ENCODE peak calls at places on chromosomes 3 and 15, in nine cellular contexts. U, P, A, V, M, E, D, R and Y are unnamed samples.

GRCh38 chr15:58985443-58985842 is 2.0 kb upstream of the RNF111 start:
- DNase-seq in U (no peak), P (no peak), A (peak; percentile 9), V (no peak), M (no peak), E (no peak), D (no peak), R (no peak), Y (no peak)

GRCh38 chr15:77185242-77185785 is 114.4 kb upstream of the TSPAN3 start:
- DNase-seq in U (no peak), P (no peak), A (no peak), V (no peak), M (no peak), E (peak; percentile 9), D (no peak), R (no peak), Y (no peak)

GRCh38 chr15:92797168-92798052 is 102.7 kb upstream of the CHD2 start:
- DNase-seq in U (no peak), P (peak; percentile 24), A (peak; percentile 85), V (no peak), M (peak; percentile 43), E (peak; percentile 83), D (peak; percentile 37), R (peak; percentile 79), Y (no peak)

GRCh38 chr15:73176579-73176978 is 124.3 kb downstream of the NEO1 start:
- DNase-seq in U (no peak), P (no peak), A (no peak), V (no peak), M (no peak), E (no peak), D (no peak), R (no peak), Y (no peak)

GRCh38 chr3:70000028-70000410 is 486 bp downstream of the SAMMSON start:
- DNase-seq in U (no peak), P (no peak), A (no peak), V (no peak), M (no peak), E (no peak), D (no peak), R (no peak), Y (no peak)

GRCh38 chr3:163929253-163929652 is 1149.0 kb downstream of the SI start:
- DNase-seq in U (no peak), P (no peak), A (no peak), V (no peak), M (no peak), E (no peak), D (no peak), R (no peak), Y (no peak)

GRCh38 chr3:89227634-89228033 is 120.2 kb downstream of the EPHA3 start:
- DNase-seq in U (no peak), P (no peak), A (no peak), V (no peak), M (no peak), E (no peak), D (no peak), R (no peak), Y (no peak)

GRCh38 chr3:150094150-150094932 is 123.6 kb upstream of the PFN2 start:
- DNase-seq in U (no peak), P (no peak), A (no peak), V (no peak), M (no peak), E (peak; percentile 74), D (no peak), R (no peak), Y (no peak)

GRCh38 chr3:182292586-182292985 is 500.7 kb upstream of the ATP11B start:
- DNase-seq in U (no peak), P (no peak), A (no peak), V (no peak), M (no peak), E (no peak), D (no peak), R (no peak), Y (no peak)

GRCh38 chr3:147034359-147034758 is 372.0 kb downstream of the ZIC4 start:
- DNase-seq in U (no peak), P (no peak), A (no peak), V (no peak), M (no peak), E (no peak), D (no peak), R (no peak), Y (no peak)

GRCh38 chr3:129934234-129935123 is 40.0 kb upstream of the TRH start:
- DNase-seq in U (peak; percentile 15), P (no peak), A (peak; percentile 62), V (no peak), M (peak; percentile 38), E (peak; percentile 30), D (peak; percentile 55), R (peak; percentile 25), Y (peak; percentile 20)

GRCh38 chr15:57806003-57806402 is 99.5 kb downstream of the POLR2M start:
- DNase-seq in U (no peak), P (no peak), A (no peak), V (no peak), M (no peak), E (no peak), D (no peak), R (no peak), Y (no peak)

GRCh38 chr3:10522646-10523303 is 17.4 kb upstream of the ATP2B2 start:
- DNase-seq in U (no peak), P (no peak), A (no peak), V (no peak), M (no peak), E (no peak), D (no peak), R (no peak), Y (no peak)

GRCh38 chr3:47288966-47289910 is 6.5 kb downstream of the KLHL18 start:
- DNase-seq in U (no peak), P (no peak), A (no peak), V (no peak), M (no peak), E (no peak), D (no peak), R (no peak), Y (no peak)

GRCh38 chr15:73990250-73991005 is 1.7 kb downstream of the STOML1 start:
- DNase-seq in U (no peak), P (no peak), A (no peak), V (no peak), M (no peak), E (no peak), D (no peak), R (no peak), Y (no peak)

GRCh38 chr3:18751514-18751913 is 326.4 kb upstream of the SATB1 start:
- DNase-seq in U (no peak), P (no peak), A (no peak), V (no peak), M (no peak), E (peak; percentile 7), D (no peak), R (no peak), Y (no peak)

GRCh38 chr15:68991723-68992122 is 22.8 kb upstream of the NOX5 start:
- DNase-seq in U (no peak), P (peak; percentile 92), A (no peak), V (peak; percentile 70), M (no peak), E (no peak), D (no peak), R (no peak), Y (no peak)

GRCh38 chr3:44409640-44410410 is 67.6 kb downstream of the ZNF445 start:
- DNase-seq in U (no peak), P (no peak), A (no peak), V (no peak), M (no peak), E (no peak), D (no peak), R (no peak), Y (no peak)
- TF ChIP-seq CTCF in U (no peak), P (no peak), A (no peak), V (no peak), M (no peak), E (no peak), D (no peak), R (no peak), Y (no peak)

DNA sequence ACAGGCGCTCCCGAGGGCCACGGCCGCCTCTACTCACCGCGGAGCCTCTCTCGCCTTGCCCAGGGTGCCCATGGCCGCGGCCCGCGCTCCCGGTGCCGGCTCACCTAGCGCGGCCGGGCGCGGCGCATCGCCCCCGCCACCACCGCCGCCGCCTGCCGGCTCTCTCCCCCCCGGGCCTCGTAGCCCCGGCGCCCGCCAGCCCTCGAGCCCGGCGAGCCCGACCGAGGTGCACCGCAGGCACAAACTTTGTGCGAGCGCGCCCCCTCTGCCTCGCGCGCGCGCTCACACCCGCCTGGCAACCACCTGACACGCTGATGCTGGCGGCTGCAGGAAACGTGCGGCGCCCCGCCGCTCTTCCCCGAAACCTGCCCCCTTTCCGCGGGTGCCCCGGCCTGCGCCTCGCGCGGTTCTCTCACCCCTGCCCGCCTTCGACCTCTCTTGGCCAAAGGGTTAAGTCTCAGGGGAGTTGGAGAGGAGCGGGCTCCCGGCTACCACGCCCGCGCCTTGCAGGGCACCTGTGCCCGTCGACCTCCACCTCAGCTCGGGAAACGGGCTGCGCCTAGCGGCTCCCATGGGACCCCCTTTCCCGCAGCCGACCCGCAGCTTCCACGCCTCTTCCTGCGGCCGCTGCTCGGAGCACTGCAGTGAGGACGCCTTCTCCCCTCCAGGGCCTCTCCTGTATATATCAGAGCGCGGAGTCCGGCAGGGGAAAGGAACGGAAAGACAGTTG is at the start of gene RASGRP1:
- DNase-seq in U (peak; percentile 91), P (peak; percentile 58), A (peak; percentile 63), V (peak; percentile 73), M (peak; percentile 67), E (peak; percentile 92), D (peak; percentile 84), R (peak; percentile 18), Y (peak; percentile 82)
- TF ChIP-seq CTCF in U (no peak), P (peak; percentile 33), A (peak; percentile 19), V (no peak), M (no peak), E (peak; percentile 38), D (no peak), R (no peak), Y (no peak)

DNA sequence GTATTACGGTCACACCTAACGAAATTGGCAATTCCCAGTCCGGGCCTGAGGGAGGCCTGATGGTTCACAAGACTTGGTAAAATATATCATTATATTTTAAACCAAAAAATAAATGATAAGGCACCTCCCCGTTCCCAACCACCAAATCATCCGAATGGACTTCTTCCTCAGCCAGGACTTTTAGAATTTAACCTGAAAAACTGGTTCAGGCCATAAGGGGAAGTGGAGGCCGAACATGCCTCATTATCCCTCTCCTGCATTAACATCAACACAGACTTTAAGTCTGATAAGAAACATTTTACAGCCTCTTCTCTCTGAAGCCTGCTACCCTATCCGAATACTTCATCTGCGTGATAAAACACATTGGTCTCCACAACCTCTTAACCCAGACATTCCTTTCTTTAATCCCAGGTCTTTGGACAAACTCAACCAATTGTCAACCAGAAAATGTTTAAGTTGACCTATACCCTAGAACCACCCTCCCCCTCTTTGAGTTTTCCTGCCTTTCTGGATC is 800 bp upstream of the SLC41A3 start:
- DNase-seq in U (no peak), P (no peak), A (no peak), V (no peak), M (no peak), E (no peak), D (no peak), R (no peak), Y (no peak)
- TF ChIP-seq CTCF in U (no peak), P (no peak), A (no peak), V (no peak), M (no peak), E (no peak), D (no peak), R (no peak), Y (no peak)

DNA sequence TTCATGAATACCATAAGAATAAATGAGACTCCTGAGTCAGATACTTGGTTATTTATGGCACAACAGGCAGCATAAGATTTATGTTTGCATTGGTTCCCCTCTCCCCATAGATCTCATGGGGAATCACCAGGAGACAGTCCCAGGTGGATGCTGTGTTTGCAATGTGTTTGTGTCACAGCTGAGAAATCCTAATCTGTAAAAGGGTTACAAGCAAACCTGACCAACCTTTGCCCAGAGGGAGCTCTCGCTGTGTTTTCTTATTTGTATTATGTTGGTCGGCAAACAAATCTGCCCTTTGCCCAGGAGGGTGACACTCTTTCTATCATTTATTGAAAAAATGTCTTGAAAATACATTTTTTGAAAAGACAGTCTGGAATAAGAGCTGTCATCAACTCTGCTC is 236.2 kb downstream of the ZPLD1 start:
- DNase-seq in U (no peak), P (no peak), A (no peak), V (no peak), M (no peak), E (no peak), D (no peak), R (no peak), Y (no peak)
- TF ChIP-seq CTCF in U (no peak), P (no peak), A (no peak), V (no peak), M (no peak), E (no peak), D (no peak), R (no peak), Y (no peak)